ENCODE peak calls at places on chromosomes 16 and 17, in ten cellular contexts. T, R, E, N, W, C, U, J, B and Z are unnamed samples. For H3K4me1, the result is how much of the 10 kb centered on the place peaks cover.

GRCh38 chr16:49972280-49972679 is 52.7 kb upstream of the CNEP1R1 start:
- DNase-seq in T (no peak), R (no peak), E (no peak), N (no peak), W (no peak), C (no peak), U (no peak), J (no peak), B (no peak), Z (no peak)

GRCh38 chr17:3665834-3666233 is 2.5 kb downstream of the TAX1BP3 start:
- DNase-seq in T (no peak), R (no peak), E (no peak), N (no peak), W (no peak), C (no peak), U (no peak), J (no peak), B (peak), Z (no peak)

GRCh38 chr17:78974635-78975591 is 4.8 kb downstream of the LGALS3BP start:
- DNase-seq in T (peak), R (peak), E (peak), N (peak), W (no peak), C (no peak), U (no peak), J (peak), B (peak), Z (peak)

GRCh38 chr17:77865716-77866115 is 92.8 kb upstream of the TNRC6C start:
- DNase-seq in T (no peak), R (no peak), E (no peak), N (no peak), W (no peak), C (no peak), U (no peak), J (no peak), B (no peak), Z (no peak)

GRCh38 chr16:27795992-27796614 is 246.2 kb downstream of the KATNIP start:
- DNase-seq in T (peak), R (peak), E (peak), N (no peak), W (peak), C (no peak), U (no peak), J (peak), B (no peak), Z (no peak)

GRCh38 chr17:17073627-17074521 is 31.6 kb downstream of the MPRIP start:
- DNase-seq in T (peak), R (no peak), E (peak), N (no peak), W (no peak), C (no peak), U (peak), J (peak), B (peak), Z (peak)

GRCh38 chr17:59513934-59514841 is 51.2 kb upstream of the DHX40 start:
- DNase-seq in T (peak), R (peak), E (peak), N (peak), W (no peak), C (no peak), U (peak), J (peak), B (peak), Z (peak)

GRCh38 chr17:49557204-49558024 is 18.3 kb upstream of the NXPH3 start:
- DNase-seq in T (no peak), R (peak), E (peak), N (no peak), W (peak), C (no peak), U (peak), J (no peak), B (no peak), Z (peak)

GRCh38 chr17:41680426-41681040 is 8.2 kb upstream of the EIF1 start:
- DNase-seq in T (no peak), R (no peak), E (no peak), N (no peak), W (no peak), C (no peak), U (no peak), J (no peak), B (no peak), Z (no peak)

GRCh38 chr16:13909872-13910303 is 10.1 kb upstream of the ERCC4 start:
- DNase-seq in T (peak), R (peak), E (no peak), N (peak), W (no peak), C (peak), U (no peak), J (no peak), B (peak), Z (peak)

GRCh38 chr16:88327566-88328312 is 55.0 kb upstream of the ZNF469 start:
- DNase-seq in T (no peak), R (no peak), E (no peak), N (no peak), W (no peak), C (no peak), U (no peak), J (no peak), B (no peak), Z (no peak)

GRCh38 chr17:50213026-50214015 is 11.9 kb upstream of the COL1A1 start:
- DNase-seq in T (peak), R (peak), E (peak), N (no peak), W (no peak), C (no peak), U (no peak), J (no peak), B (peak), Z (no peak)

GRCh38 chr16:54156349-54156748 is 130.2 kb downstream of the IRX3 start:
- DNase-seq in T (no peak), R (no peak), E (no peak), N (no peak), W (no peak), C (no peak), U (no peak), J (no peak), B (no peak), Z (no peak)

DNA sequence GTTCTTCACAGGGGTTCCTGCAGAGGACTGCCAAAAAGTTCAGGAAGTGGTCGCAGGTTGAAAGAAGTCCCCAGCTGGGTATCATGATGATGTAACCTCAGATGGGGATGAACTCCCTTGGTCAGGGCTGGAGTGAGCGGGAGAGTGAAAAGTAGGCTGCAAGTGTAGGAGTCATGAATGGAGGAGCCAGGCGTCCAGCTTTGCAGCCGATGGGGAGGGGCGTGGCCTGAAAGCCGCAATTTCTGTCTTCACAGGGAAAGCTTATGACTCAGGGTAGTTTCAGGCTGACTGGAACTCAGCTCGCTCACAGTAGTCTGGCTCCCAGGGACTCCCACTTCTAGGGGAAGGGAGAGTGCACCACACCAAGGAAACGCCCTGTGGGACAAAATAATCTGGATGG is 70.0 kb upstream of the HS3ST3A1 start:
- DNase-seq in T (no peak), R (no peak), E (no peak), N (no peak), W (no peak), C (no peak), U (no peak), J (no peak), B (no peak), Z (no peak)
- H3K4me1 ChIP-seq in T (under half), R (under half), E (under half), N (under half), W (under half), C (under half), U (under half), J (under half), B (under half), Z (under half)

GRCh38 chr17:2059837-2060658 is 5.1 kb downstream of the HIC1 start:
- DNase-seq in T (no peak), R (no peak), E (no peak), N (no peak), W (no peak), C (no peak), U (no peak), J (no peak), B (no peak), Z (no peak)
- TF ChIP-seq CTCF in T (no peak), R (no peak), E (no peak), N (no peak), W (no peak), C (no peak), U (no peak), J (no peak), B (no peak), Z (no peak)

GRCh38 chr17:65917560-65917959 is 274.4 kb downstream of the CEP112 start:
- DNase-seq in T (no peak), R (no peak), E (no peak), N (no peak), W (no peak), C (no peak), U (no peak), J (no peak), B (no peak), Z (no peak)
- H3K4me1 ChIP-seq in T (under half), R (under half), E (under half), N (under half), W (under half), C (under half), U (under half), J (under half), B (under half), Z (under half)

GRCh38 chr16:46577988-46578579 is 43.1 kb downstream of the SHCBP1 start:
- DNase-seq in T (no peak), R (no peak), E (no peak), N (no peak), W (no peak), C (no peak), U (no peak), J (no peak), B (no peak), Z (no peak)

GRCh38 chr16:46582313-46582712 is 38.9 kb downstream of the SHCBP1 start:
- DNase-seq in T (no peak), R (no peak), E (no peak), N (no peak), W (no peak), C (no peak), U (no peak), J (no peak), B (no peak), Z (no peak)

GRCh38 chr16:46586011-46586577 is 35.1 kb downstream of the SHCBP1 start:
- DNase-seq in T (no peak), R (no peak), E (no peak), N (no peak), W (no peak), C (no peak), U (no peak), J (no peak), B (no peak), Z (no peak)

GRCh38 chr16:46583036-46583435 is 38.1 kb downstream of the SHCBP1 start:
- DNase-seq in T (no peak), R (no peak), E (no peak), N (no peak), W (no peak), C (no peak), U (no peak), J (no peak), B (no peak), Z (no peak)
- TF ChIP-seq CTCF in T (no peak), R (no peak), E (no peak), N (no peak), W (no peak), C (no peak), U (no peak), J (no peak), B (no peak), Z (no peak)

GRCh38 chr16:9061358-9061813 is 30.1 kb upstream of the HAPSTR1 start:
- DNase-seq in T (no peak), R (no peak), E (no peak), N (no peak), W (no peak), C (no peak), U (no peak), J (no peak), B (no peak), Z (peak)
- H3K4me1 ChIP-seq in T (under half), R (under half), E (under half), N (under half), W (under half), C (under half), U (under half), J (under half), B (under half), Z (under half)

DNA sequence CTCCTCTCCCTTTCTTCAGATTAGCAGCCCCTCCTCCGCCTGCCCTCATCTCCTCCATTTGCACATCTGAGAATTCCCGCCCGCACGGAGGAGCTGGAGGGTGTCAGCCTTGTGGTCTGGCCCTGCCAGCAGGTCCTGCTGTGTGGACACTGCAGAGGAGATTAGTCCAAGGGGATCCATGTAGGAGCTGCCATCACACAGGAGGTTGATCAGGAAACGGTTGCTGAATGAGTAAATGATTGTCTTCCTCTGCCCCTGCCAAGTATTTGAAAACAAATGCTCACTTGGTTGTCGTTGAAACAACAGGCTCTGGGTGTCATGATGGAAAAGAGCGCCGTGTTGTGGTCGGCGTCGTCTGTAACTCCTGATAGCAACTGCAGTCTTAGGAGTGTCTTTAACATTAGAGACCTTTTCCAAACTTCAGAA is 63.8 kb upstream of the CHMP6 start:
- DNase-seq in T (no peak), R (no peak), E (no peak), N (peak), W (no peak), C (no peak), U (peak), J (peak), B (no peak), Z (no peak)
- TF ChIP-seq CTCF in T (no peak), R (no peak), E (no peak), N (peak), W (peak), C (peak), U (peak), J (no peak), B (peak), Z (no peak)

DNA sequence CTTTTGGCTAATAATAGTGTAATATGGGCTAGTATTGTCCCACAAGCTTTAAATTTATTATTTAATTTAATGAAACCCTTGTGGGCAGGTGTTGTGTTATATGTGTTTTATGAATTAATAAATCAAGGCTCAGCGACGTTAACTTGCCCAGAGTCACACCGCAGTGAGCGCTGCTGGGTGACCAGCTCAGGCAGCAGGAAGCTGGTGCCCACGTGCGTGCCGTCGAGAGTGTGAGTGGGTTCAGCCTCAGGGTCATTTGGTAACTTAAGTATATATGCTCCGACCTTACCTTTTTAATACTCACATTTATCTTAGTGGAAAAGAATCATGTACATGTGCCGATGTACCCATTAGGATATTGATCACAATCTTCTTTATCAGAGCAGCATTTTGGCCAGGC is 137.4 kb upstream of the CHMP6 start:
- DNase-seq in T (no peak), R (no peak), E (no peak), N (no peak), W (no peak), C (no peak), U (peak), J (peak), B (no peak), Z (no peak)
- H3K4me1 ChIP-seq in T (under half), R (under half), E (under half), N (under half), W (under half), C (under half), U (under half), J (under half), B (under half), Z (under half)